ENCODE peak calls at places on chromosome 20, in five cellular contexts. K is breast epithelium, U is upper lobe of left lung, B is heart left ventricle, Z is uterus. S is an unnamed sample.

GRCh38 chr20:40932436-40932835 is 96.2 kb upstream of the TOP1 start:
- DNase-seq in B (no peak), U (no peak), Z (no peak), K (no peak), S (peak)

GRCh38 chr20:16714765-16715164 is 15.1 kb upstream of the SNRPB2 start:
- DNase-seq in Z (no peak), K (no peak), B (no peak), U (no peak), S (no peak)

GRCh38 chr20:21661488-21662055 is 43.9 kb upstream of the PAX1 start:
- DNase-seq in U (no peak), B (no peak), K (no peak), Z (no peak), S (peak)

GRCh38 chr20:22744341-22745193 is 160.2 kb upstream of the FOXA2 start:
- DNase-seq in B (no peak), Z (no peak), U (no peak), K (no peak), S (no peak)

GRCh38 chr20:11686900-11687543 is 230.7 kb upstream of the BTBD3 start:
- DNase-seq in B (peak), K (no peak), U (peak), Z (no peak), S (no peak)

GRCh38 chr20:16271450-16271849 is 301.8 kb downstream of the KIF16B start:
- DNase-seq in B (no peak), Z (no peak), U (no peak), K (no peak), S (no peak)

GRCh38 chr20:23132930-23133559 is 46.9 kb upstream of the CD93 start:
- DNase-seq in U (no peak), Z (peak), K (no peak), B (no peak), S (no peak)

GRCh38 chr20:44019638-44020335 is 105.1 kb downstream of the TOX2 start:
- DNase-seq in U (no peak), Z (no peak), B (no peak), K (no peak), S (no peak)

GRCh38 chr20:36343641-36344040 is 37.5 kb downstream of the DLGAP4 start:
- DNase-seq in U (no peak), Z (no peak), K (no peak), B (peak), S (no peak)

GRCh38 chr20:9052136-9052535 is 16.8 kb upstream of the PLCB4 start:
- DNase-seq in K (no peak), Z (no peak), U (no peak), B (no peak), S (no peak)

GRCh38 chr20:46060301-46060881 is 29.4 kb downstream of the NCOA5 start:
- DNase-seq in Z (no peak), U (no peak), K (no peak), B (no peak), S (peak)

GRCh38 chr20:15928946-15929345 is 644.3 kb downstream of the KIF16B start:
- DNase-seq in Z (no peak), K (no peak), U (no peak), B (no peak), S (peak)

GRCh38 chr20:35773154-35773751 is 1.4 kb downstream of the PHF20 start:
- DNase-seq in U (no peak), Z (no peak), B (no peak), K (peak), S (no peak)

GRCh38 chr20:6041808-6042265 is 12.0 kb downstream of the LRRN4 start:
- DNase-seq in Z (no peak), K (no peak), U (peak), B (no peak), S (no peak)

GRCh38 chr20:7392551-7392950 is 547.7 kb downstream of the HAO1 start:
- DNase-seq in U (no peak), K (no peak), B (no peak), Z (no peak), S (no peak)

GRCh38 chr20:49624317-49624716 is 56.4 kb upstream of the PTGIS start:
- DNase-seq in U (no peak), K (no peak), B (no peak), Z (no peak), S (no peak)

GRCh38 chr20:46545077-46545826 is 5.2 kb downstream of the OCSTAMP start:
- DNase-seq in B (no peak), Z (no peak), K (no peak), U (peak), S (no peak)

GRCh38 chr20:42340358-42340757 is 722.2 kb upstream of the CHD6 start:
- DNase-seq in U (no peak), Z (no peak), B (no peak), K (no peak), S (no peak)

GRCh38 chr20:51400051-51400926 is 142.2 kb downstream of the NFATC2 start:
- DNase-seq in U (no peak), B (no peak), Z (no peak), K (no peak), S (no peak)

GRCh38 chr20:44026932-44027685 is 112.5 kb downstream of the TOX2 start:
- DNase-seq in K (no peak), B (no peak), U (no peak), Z (no peak), S (no peak)

GRCh38 chr20:2983508-2983907 is 59.9 kb upstream of the GNRH2 start:
- DNase-seq in U (no peak), B (no peak), K (no peak), Z (no peak), S (no peak)

GRCh38 chr20:13295637-13296036 is 74.6 kb downstream of the ISM1 start:
- DNase-seq in B (no peak), K (no peak), U (no peak), Z (no peak), S (no peak)

GRCh38 chr20:24694727-24695528 is 225.5 kb downstream of the SYNDIG1 start:
- DNase-seq in Z (no peak), B (peak), K (peak), U (no peak), S (peak)

GRCh38 chr20:34843421-34843820 is 18.0 kb upstream of the NCOA6 start:
- DNase-seq in B (no peak), Z (no peak), K (no peak), U (no peak), S (no peak)

GRCh38 chr20:3436864-3437574 is 29.6 kb upstream of the DNAAF9 start:
- DNase-seq in K (no peak), B (no peak), Z (no peak), U (no peak), S (no peak)

GRCh38 chr20:24389686-24390085 is 79.7 kb upstream of the SYNDIG1 start:
- DNase-seq in K (no peak), B (no peak), U (no peak), Z (no peak), S (peak)

GRCh38 chr20:48339986-48340884 is 487.6 kb downstream of the PREX1 start:
- DNase-seq in Z (no peak), B (no peak), K (no peak), U (no peak), S (no peak)

GRCh38 chr20:25011261-25011660 is 18.7 kb upstream of the APMAP start:
- DNase-seq in Z (no peak), U (no peak), K (no peak), B (no peak), S (no peak)

GRCh38 chr20:59646487-59646886 is 42.1 kb downstream of the PHACTR3 start:
- DNase-seq in Z (no peak), U (no peak), B (no peak), K (no peak), S (peak)

GRCh38 chr20:43904778-43905177 is 9.9 kb upstream of the TOX2 start:
- DNase-seq in U (no peak), B (no peak), K (no peak), Z (no peak), S (peak)

GRCh38 chr20:20329564-20329963 is 38.3 kb upstream of the INSM1 start:
- DNase-seq in U (no peak), B (no peak), Z (no peak), K (no peak), S (no peak)

GRCh38 chr20:12435254-12435653 is 517.6 kb downstream of the BTBD3 start:
- DNase-seq in Z (no peak), B (no peak), U (no peak), K (no peak), S (no peak)

GRCh38 chr20:48750941-48751620 is 76.7 kb downstream of the PREX1 start:
- DNase-seq in Z (peak), B (peak), U (peak), K (peak), S (no peak)

GRCh38 chr20:20664795-20665194 is 47.6 kb downstream of the RALGAPA2 start:
- DNase-seq in K (no peak), B (no peak), U (no peak), Z (no peak), S (no peak)

GRCh38 chr20:8930691-8931090 is 138.2 kb upstream of the PLCB4 start:
- DNase-seq in K (no peak), Z (no peak), B (no peak), U (no peak), S (no peak)

GRCh38 chr20:60993647-60994046 is 258.4 kb upstream of the CDH4 start:
- DNase-seq in B (no peak), U (no peak), K (no peak), Z (no peak), S (no peak)

GRCh38 chr20:13325033-13325432 is 104.0 kb downstream of the ISM1 start:
- DNase-seq in K (no peak), B (no peak), Z (no peak), U (no peak), S (no peak)

GRCh38 chr20:16216227-16217210 is 356.7 kb downstream of the KIF16B start:
- DNase-seq in B (no peak), K (no peak), U (no peak), Z (no peak), S (no peak)

GRCh38 chr20:50151034-50151743 is 2.3 kb downstream of the PEDS1 start:
- DNase-seq in K (no peak), U (no peak), B (no peak), Z (no peak), S (no peak)

GRCh38 chr20:39289316-39289715 is 327.2 kb downstream of the DHX35 start:
- DNase-seq in K (no peak), U (no peak), B (no peak), Z (no peak), S (no peak)

GRCh38 chr20:33672426-33673114 is 1.7 kb downstream of the NECAB3 start:
- DNase-seq in U (peak), B (peak), K (no peak), Z (no peak), S (no peak)
- H3K4me3 ChIP-seq in U (no peak), B (peak), K (peak), Z (peak), S (peak)

GRCh38 chr20:31604567-31605030 is 490 bp upstream of the ID1 start:
- DNase-seq in U (no peak), Z (no peak), B (no peak), K (no peak), S (no peak)

GRCh38 chr20:31602430-31602778 is 2.7 kb upstream of the ID1 start:
- DNase-seq in U (no peak), B (no peak), Z (no peak), K (no peak), S (no peak)

GRCh38 chr20:31605031-31605901 is at the start of gene ID1:
- DNase-seq in K (peak), Z (peak), U (peak), B (peak), S (peak)

GRCh38 chr20:31602779-31603441 is 2.2 kb upstream of the ID1 start:
- DNase-seq in K (no peak), U (no peak), Z (no peak), B (no peak), S (no peak)

DNA sequence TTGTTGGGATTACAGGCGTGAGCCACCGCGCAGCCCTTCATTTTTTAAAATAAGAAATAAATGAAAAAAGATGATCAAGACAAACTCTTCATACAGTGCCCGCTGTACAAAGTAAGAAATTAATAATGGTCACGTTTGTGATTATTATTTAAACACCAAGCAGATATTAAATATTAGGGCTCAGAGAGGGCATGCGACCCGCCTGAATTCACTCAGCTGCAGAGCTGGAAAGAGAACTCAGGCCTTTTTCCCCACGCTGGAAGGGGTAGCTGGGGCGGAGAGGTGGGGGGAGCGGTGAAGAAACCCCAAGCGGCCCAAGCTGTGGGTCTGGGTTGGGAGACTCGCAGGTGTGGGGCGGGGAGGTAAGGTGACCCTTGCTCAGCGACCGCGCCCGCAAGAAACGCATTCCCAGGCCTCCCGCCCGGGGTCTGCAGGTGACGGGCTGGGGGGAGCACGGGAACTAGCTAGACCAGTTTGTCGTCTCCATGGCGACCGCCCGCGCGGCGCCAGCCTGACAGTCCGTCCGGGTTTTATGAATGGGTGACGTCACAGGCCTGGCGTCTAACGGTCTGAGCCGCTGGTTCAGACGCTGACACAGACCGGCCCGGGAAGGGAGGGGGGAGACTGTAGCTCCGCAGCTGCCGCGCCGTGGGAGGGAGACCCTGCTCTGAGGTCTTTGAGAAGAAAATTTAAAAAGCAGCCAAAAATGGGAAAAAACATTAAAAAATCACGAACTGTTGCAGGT is 1.1 kb upstream of the ID1 start:
- DNase-seq in U (peak), K (peak), Z (peak), B (peak), S (peak)
- TF ChIP-seq POLR2A in U (no peak), K (no peak), Z (peak), B (peak), S (peak)

GRCh38 chr20:37816726-37817125 is 86.2 kb upstream of the VSTM2L start:
- DNase-seq in Z (no peak), U (no peak), B (no peak), K (no peak), S (no peak)

GRCh38 chr20:37821691-37822655 is 81.0 kb upstream of the VSTM2L start:
- DNase-seq in U (no peak), K (peak), B (no peak), Z (no peak), S (no peak)

GRCh38 chr20:37810027-37810426 is 92.9 kb upstream of the VSTM2L start:
- DNase-seq in Z (no peak), B (no peak), U (no peak), K (no peak), S (no peak)

DNA sequence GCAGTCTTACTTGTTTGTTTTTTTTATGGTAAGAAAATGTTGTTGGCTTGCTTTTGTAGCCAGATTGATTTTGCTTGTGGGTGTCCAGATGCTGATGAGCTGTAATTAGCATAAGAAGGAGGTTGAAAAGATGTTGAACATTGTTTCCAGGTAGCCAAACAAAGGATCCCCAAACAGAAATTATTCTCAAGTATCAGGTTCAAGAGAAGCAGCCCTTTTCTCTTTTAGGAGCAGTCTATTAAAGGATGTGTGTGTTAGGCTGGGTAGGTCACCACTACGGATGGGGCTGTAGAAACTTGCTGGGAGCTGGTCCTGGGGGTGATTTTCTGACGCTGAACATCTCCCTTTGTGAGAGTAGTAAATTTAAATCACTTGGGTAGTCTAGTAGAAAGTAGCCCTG is 86.9 kb upstream of the VSTM2L start:
- DNase-seq in K (no peak), B (no peak), Z (no peak), U (no peak), S (no peak)
- H3K4me3 ChIP-seq in K (no peak), B (no peak), Z (no peak), U (no peak), S (no peak)

DNA sequence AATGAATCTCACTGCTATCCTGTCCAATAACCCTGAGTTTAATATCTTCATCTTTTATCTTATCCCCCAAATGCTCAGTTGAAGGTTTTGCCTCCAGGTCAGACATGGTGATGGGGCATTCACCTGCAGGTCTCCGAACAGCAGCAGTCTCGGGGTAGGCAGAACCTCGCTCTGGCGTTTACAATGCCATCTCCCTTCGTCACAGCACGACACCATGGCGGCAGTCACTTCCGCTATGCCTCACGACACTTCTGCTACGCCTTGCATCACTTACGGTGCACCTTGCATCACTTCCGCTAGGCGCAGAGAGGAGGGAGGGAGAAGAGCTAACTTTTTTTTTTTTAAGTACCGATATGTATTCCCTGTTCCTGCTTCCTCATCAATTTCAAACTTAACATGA is 194.9 kb downstream of the BCAS1 start:
- DNase-seq in B (no peak), K (no peak), U (no peak), Z (no peak), S (no peak)
- TF ChIP-seq POLR2A in B (no peak), K (no peak), U (no peak), Z (no peak), S (no peak)

DNA sequence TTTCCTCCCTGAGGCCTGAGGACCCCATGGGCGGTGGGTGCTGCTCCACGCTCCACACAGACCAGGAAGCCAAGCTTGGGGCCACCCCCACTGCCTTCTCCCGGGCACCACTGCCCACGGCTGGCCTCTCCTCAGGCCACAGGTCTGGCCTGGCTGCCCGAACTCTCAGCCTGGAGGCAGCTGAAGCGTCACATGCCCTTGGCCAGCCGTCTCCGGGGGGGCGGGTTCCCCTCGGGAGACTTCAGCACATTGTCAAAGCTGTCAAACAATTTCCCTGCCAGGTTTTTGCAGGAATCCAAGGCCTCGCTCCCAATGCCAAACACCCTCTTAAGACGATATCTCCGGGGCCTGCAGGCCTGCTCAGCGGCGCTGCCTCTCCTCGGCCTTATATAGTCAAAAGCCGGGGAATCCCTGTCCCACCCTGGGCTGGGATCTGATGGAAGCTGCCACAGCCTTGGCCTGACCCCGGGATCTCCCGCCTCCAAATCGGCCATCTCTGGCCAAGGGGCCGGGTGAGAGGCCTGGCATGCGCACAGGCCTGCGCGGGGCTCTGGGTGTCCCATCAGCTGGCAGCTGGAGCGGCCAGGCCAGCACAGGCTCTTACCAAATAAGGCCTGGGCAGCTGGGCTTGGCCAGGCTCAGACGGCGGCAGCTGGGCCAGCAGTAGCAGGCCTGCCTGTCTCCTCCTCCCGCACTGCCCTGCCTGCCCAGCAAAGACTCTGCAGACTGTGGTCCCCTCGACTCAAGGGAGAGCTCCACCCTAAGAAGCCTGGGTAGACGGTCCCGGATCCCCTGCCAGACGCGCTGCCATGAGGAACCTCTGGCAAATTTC is 49.7 kb downstream of the RBM38 start:
- DNase-seq in U (peak), B (peak), Z (peak), K (peak), S (peak)
- H3K4me3 ChIP-seq in U (no peak), B (no peak), Z (no peak), K (no peak), S (no peak)

GRCh38 chr20:32010666-32011065 is 428 bp downstream of the CCM2L start:
- DNase-seq in Z (no peak), U (no peak), B (no peak), K (no peak), S (no peak)
- TF ChIP-seq POLR2A in Z (no peak), U (no peak), B (no peak), K (no peak), S (no peak)

GRCh38 chr20:10436053-10436699 is 1.1 kb downstream of the SLX4IP start:
- DNase-seq in U (peak), B (no peak), Z (no peak), K (no peak), S (no peak)
- H3K4me3 ChIP-seq in U (no peak), B (no peak), Z (no peak), K (peak), S (no peak)

GRCh38 chr20:18632196-18632789 is 44.4 kb downstream of the DTD1 start:
- DNase-seq in B (peak), Z (peak), U (no peak), K (peak), S (peak)

GRCh38 chr20:18633411-18633810 is 45.6 kb downstream of the DTD1 start:
- DNase-seq in B (no peak), Z (no peak), U (no peak), K (no peak), S (no peak)

GRCh38 chr20:18637296-18637695 is 49.4 kb downstream of the DTD1 start:
- DNase-seq in Z (no peak), K (no peak), B (no peak), U (no peak), S (no peak)

GRCh38 chr20:18638768-18639167 is 50.9 kb downstream of the DTD1 start:
- DNase-seq in Z (no peak), K (no peak), U (no peak), B (no peak), S (no peak)

DNA sequence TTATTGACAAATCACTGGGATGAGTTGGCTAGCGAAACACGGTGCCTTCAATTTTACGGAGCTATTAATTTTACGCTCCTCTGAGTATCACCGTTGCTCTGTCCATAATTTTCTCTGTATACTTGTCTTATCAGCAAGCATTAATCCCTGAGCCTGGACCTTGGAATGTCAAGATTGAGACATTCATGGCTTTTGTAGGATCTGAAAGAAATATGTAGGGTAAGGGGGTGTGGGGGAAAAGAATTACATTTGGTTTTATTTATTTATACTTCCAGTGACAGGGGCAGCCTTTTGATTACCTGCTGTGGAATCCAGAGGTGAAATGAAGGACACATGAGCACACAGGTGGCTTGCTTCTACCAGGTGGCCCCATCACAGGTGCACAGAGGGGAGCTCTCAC is 46.6 kb downstream of the DTD1 start:
- DNase-seq in B (no peak), Z (no peak), U (no peak), K (no peak), S (no peak)
- TF ChIP-seq POLR2A in B (no peak), Z (no peak), U (no peak), K (no peak), S (no peak)